ENCODE peak calls at places on chromosomes 2 and 18, in five cellular contexts. One of them, this sample, is unnamed.

GRCh38 chr2:227642691-227643090 is 23.9 kb upstream of the SCYGR5 start:
- DNase-seq in mesenchymal stem cell: peak; percentile 31
- DNase-seq in IMR-90: no peak
- DNase-seq in H9: no peak
- DNase-seq in H1: no peak
- DNase-seq in this sample: no peak

GRCh38 chr2:237348281-237348865 is 65.6 kb downstream of the COL6A3 start:
- DNase-seq in mesenchymal stem cell: no peak
- DNase-seq in IMR-90: no peak
- DNase-seq in H9: no peak
- DNase-seq in H1: no peak
- DNase-seq in this sample: no peak

GRCh38 chr2:102037681-102038080 is 45.9 kb downstream of the IL1R2 start:
- DNase-seq in mesenchymal stem cell: no peak
- DNase-seq in IMR-90: no peak
- DNase-seq in H9: no peak
- DNase-seq in H1: no peak
- DNase-seq in this sample: no peak

GRCh38 chr2:238169021-238169707 is 10.4 kb downstream of the ERFE start:
- DNase-seq in mesenchymal stem cell: peak; percentile 93
- DNase-seq in IMR-90: peak; percentile 98
- DNase-seq in H9: no peak
- DNase-seq in H1: no peak
- DNase-seq in this sample: no peak

GRCh38 chr2:55595536-55595935 is 21.9 kb downstream of the PPP4R3B start:
- DNase-seq in mesenchymal stem cell: peak; percentile 18
- DNase-seq in IMR-90: no peak
- DNase-seq in H9: no peak
- DNase-seq in H1: no peak
- DNase-seq in this sample: no peak

GRCh38 chr18:75790821-75791220 is 363.3 kb upstream of the SMIM21 start:
- DNase-seq in mesenchymal stem cell: no peak
- DNase-seq in IMR-90: no peak
- DNase-seq in H9: no peak
- DNase-seq in H1: no peak
- DNase-seq in this sample: no peak

GRCh38 chr2:73836141-73836943 is 7.6 kb downstream of the STAMBP start:
- DNase-seq in mesenchymal stem cell: no peak
- DNase-seq in IMR-90: no peak
- DNase-seq in H9: no peak
- DNase-seq in H1: no peak
- DNase-seq in this sample: no peak

GRCh38 chr2:189124175-189124574 is 55.4 kb downstream of the COL5A2 start:
- DNase-seq in mesenchymal stem cell: peak; percentile 58
- DNase-seq in IMR-90: peak; percentile 71
- DNase-seq in H9: no peak
- DNase-seq in H1: no peak
- DNase-seq in this sample: no peak

GRCh38 chr2:85706063-85706462 is 11.9 kb downstream of the GNLY start:
- DNase-seq in mesenchymal stem cell: no peak
- DNase-seq in IMR-90: no peak
- DNase-seq in H9: no peak
- DNase-seq in H1: no peak
- DNase-seq in this sample: no peak

GRCh38 chr2:71223767-71224333 is 3.1 kb downstream of the PAIP2B start:
- DNase-seq in mesenchymal stem cell: peak; percentile 44
- DNase-seq in IMR-90: peak; percentile 16
- DNase-seq in H9: peak; percentile 71
- DNase-seq in H1: no peak
- DNase-seq in this sample: peak; percentile 48

GRCh38 chr2:190497428-190497827 is 37.1 kb downstream of the NEMP2 start:
- DNase-seq in mesenchymal stem cell: no peak
- DNase-seq in IMR-90: no peak
- DNase-seq in H9: no peak
- DNase-seq in H1: no peak
- DNase-seq in this sample: peak; percentile 9

GRCh38 chr2:194822097-194822496 is 834.9 kb upstream of the SLC39A10 start:
- DNase-seq in mesenchymal stem cell: no peak
- DNase-seq in IMR-90: no peak
- DNase-seq in H9: no peak
- DNase-seq in H1: no peak
- DNase-seq in this sample: no peak

GRCh38 chr2:182921234-182921633 is 54.8 kb upstream of the FRZB start:
- DNase-seq in mesenchymal stem cell: peak; percentile 31
- DNase-seq in IMR-90: no peak
- DNase-seq in H9: no peak
- DNase-seq in H1: no peak
- DNase-seq in this sample: no peak

GRCh38 chr2:151544449-151544848 is 134.7 kb downstream of the RIF1 start:
- DNase-seq in mesenchymal stem cell: no peak
- DNase-seq in IMR-90: no peak
- DNase-seq in H9: no peak
- DNase-seq in H1: no peak
- DNase-seq in this sample: no peak

GRCh38 chr2:25929789-25930473 is 51.6 kb upstream of the ASXL2 start:
- DNase-seq in mesenchymal stem cell: no peak
- DNase-seq in IMR-90: no peak
- DNase-seq in H9: no peak
- DNase-seq in H1: no peak
- DNase-seq in this sample: no peak

GRCh38 chr18:78618726-78619125 is 360.9 kb upstream of the SALL3 start:
- DNase-seq in mesenchymal stem cell: no peak
- DNase-seq in IMR-90: no peak
- DNase-seq in H9: no peak
- DNase-seq in H1: no peak
- DNase-seq in this sample: no peak

GRCh38 chr2:28168376-28168775 is 224.3 kb upstream of the FOSL2 start:
- DNase-seq in mesenchymal stem cell: no peak
- DNase-seq in IMR-90: no peak
- DNase-seq in H9: no peak
- DNase-seq in H1: no peak
- DNase-seq in this sample: no peak

DNA sequence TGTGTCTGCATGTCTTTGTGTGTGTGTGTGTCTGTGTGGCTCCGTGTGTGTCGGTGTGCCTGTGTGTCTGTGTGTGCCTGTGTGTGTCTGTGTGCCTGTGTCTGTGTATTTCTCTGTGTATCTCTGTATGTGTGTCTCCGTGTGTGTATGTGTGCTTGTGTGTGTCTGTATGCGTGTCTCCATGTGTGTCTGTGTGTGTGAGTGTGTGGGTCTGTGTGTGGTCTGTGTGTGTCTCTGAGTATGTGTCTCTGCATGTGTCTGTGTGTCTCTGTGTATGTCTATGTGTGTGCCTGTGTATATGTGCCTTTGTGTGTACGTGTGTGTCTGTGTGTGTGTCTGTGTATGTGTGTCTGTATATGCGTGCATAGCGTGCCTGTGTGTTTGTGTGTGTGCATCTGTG is 45.2 kb downstream of the MYCN start:
- DNase-seq in mesenchymal stem cell: no peak
- DNase-seq in IMR-90: no peak
- DNase-seq in H9: no peak
- DNase-seq in H1: no peak
- DNase-seq in this sample: no peak
- H3K14ac ChIP-seq in mesenchymal stem cell: no peak overlapping the region
- H3K14ac ChIP-seq in IMR-90: no peak overlapping the region
- H3K14ac ChIP-seq in H9: no peak overlapping the region
- H3K14ac ChIP-seq in H1: no peak overlapping the region
- H3K14ac ChIP-seq in this sample: peak overlapping the region; percentile 64

DNA sequence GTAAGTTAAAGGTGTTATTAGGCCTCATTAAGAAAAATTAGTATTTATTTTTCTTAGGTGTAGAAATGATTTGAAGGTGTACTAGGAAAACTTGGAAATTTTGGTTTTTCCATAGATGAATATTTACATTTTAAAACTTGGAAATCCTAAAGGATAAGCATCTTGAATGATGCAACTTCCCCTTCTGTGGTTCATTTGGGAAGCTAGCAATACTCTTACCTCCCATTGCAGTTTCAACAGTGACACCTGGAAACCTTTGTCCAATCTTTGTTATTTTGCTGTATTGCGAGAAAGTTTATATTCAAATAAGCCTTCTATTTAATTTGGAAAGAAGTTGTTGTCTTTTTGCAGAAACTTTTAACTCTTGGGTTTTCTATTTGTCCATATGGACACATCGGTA is 68.5 kb downstream of the ZEB2 start:
- DNase-seq in mesenchymal stem cell: no peak
- DNase-seq in IMR-90: no peak
- DNase-seq in H9: no peak
- DNase-seq in H1: no peak
- DNase-seq in this sample: no peak
- H2BK15ac ChIP-seq in mesenchymal stem cell: no peak overlapping the region
- H2BK15ac ChIP-seq in IMR-90: no peak overlapping the region
- H2BK15ac ChIP-seq in H9: no peak overlapping the region
- H2BK15ac ChIP-seq in H1: no peak overlapping the region
- H2BK15ac ChIP-seq in this sample: no peak overlapping the region

DNA sequence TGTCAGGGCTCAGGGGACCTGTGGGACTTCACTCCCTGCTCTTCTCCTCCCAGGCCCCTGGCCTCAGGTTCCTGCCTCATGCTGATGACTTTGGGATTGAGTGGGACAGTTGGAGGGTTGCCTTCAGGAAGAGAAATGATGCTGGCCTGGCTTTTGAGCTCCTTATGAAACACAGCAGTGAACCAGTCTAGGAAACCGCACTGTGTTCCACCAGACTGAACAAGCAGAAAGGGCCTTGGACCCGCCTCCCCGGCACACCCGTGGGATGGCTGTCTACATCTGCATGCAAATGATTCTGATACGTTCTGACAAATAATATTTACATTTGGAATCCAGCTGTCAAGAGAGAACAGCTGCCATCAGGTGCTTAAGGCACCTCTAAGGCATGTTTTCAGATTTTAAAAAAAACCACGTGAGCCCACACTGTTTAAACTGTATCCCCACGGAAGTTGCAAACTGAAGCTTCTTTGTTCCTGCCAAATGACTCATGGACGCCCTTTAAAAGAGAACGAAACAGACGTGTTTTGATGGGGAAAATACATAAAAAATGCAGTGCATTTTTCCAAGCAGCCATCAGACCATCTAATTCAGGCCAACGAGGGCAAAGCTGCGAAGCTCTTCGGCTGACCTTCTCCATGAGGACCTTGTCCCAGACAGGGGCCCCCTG is 27.6 kb upstream of the ASAP2 start:
- DNase-seq in mesenchymal stem cell: peak; percentile 77
- DNase-seq in IMR-90: peak; percentile 88
- DNase-seq in H9: no peak
- DNase-seq in H1: no peak
- DNase-seq in this sample: no peak
- H2BK120ac ChIP-seq in mesenchymal stem cell: peak overlapping the region; percentile 21
- H2BK120ac ChIP-seq in IMR-90: peak overlapping the region; percentile 87
- H2BK120ac ChIP-seq in H9: no peak overlapping the region
- H2BK120ac ChIP-seq in H1: no peak overlapping the region
- H2BK120ac ChIP-seq in this sample: no peak overlapping the region

GRCh38 chr2:109645412-109646184 is 31.4 kb downstream of the SOWAHC start:
- DNase-seq in mesenchymal stem cell: no peak
- DNase-seq in IMR-90: no peak
- DNase-seq in H9: no peak
- DNase-seq in H1: no peak
- DNase-seq in this sample: no peak
- H3K14ac ChIP-seq in mesenchymal stem cell: no peak overlapping the region
- H3K14ac ChIP-seq in IMR-90: no peak overlapping the region
- H3K14ac ChIP-seq in H9: no peak overlapping the region
- H3K14ac ChIP-seq in H1: no peak overlapping the region
- H3K14ac ChIP-seq in this sample: no peak overlapping the region

GRCh38 chr2:32947484-32948143 is 861 bp downstream of the LTBP1 start:
- DNase-seq in mesenchymal stem cell: peak; percentile 54
- DNase-seq in IMR-90: peak; percentile 54
- DNase-seq in H9: peak; percentile 73
- DNase-seq in H1: no peak
- DNase-seq in this sample: peak; percentile 60
- H2BK15ac ChIP-seq in mesenchymal stem cell: peak overlapping the region; percentile 86
- H2BK15ac ChIP-seq in IMR-90: peak overlapping the region; percentile 1
- H2BK15ac ChIP-seq in H9: no peak overlapping the region
- H2BK15ac ChIP-seq in H1: no peak overlapping the region
- H2BK15ac ChIP-seq in this sample: no peak overlapping the region

GRCh38 chr2:20576598-20577115 is 74.2 kb downstream of the HS1BP3 start:
- DNase-seq in mesenchymal stem cell: peak; percentile 65
- DNase-seq in IMR-90: no peak
- DNase-seq in H9: no peak
- DNase-seq in H1: no peak
- DNase-seq in this sample: no peak
- H2BK120ac ChIP-seq in mesenchymal stem cell: no peak overlapping the region
- H2BK120ac ChIP-seq in IMR-90: peak overlapping the region; percentile 44
- H2BK120ac ChIP-seq in H9: no peak overlapping the region
- H2BK120ac ChIP-seq in H1: no peak overlapping the region
- H2BK120ac ChIP-seq in this sample: no peak overlapping the region

DNA sequence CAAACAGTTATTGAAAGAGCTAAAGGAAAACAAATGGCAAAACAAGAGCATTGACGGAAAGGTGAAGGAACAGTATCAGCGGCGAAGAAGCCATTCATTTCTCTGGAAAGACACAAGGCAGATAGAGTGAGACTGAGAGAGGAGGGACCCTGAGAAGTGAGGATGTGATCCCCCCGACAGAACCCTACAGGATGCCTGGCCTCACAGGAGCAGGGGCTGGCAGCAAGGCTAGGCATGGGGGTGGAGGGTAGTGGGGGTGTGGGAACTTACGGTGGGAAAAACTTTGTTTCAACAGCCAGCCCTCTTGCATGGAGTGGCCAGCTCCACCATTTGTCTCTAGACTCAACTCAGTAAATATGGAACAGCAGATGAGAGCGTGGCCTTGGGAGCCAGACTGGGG is 40.7 kb downstream of the SP110 start:
- DNase-seq in mesenchymal stem cell: no peak
- DNase-seq in IMR-90: no peak
- DNase-seq in H9: no peak
- DNase-seq in H1: no peak
- DNase-seq in this sample: no peak
- H3K14ac ChIP-seq in mesenchymal stem cell: no peak overlapping the region
- H3K14ac ChIP-seq in IMR-90: no peak overlapping the region
- H3K14ac ChIP-seq in H9: no peak overlapping the region
- H3K14ac ChIP-seq in H1: no peak overlapping the region
- H3K14ac ChIP-seq in this sample: no peak overlapping the region

GRCh38 chr2:98269830-98270229 is 76.4 kb upstream of the CNGA3 start:
- DNase-seq in mesenchymal stem cell: peak; percentile 5
- DNase-seq in IMR-90: peak; percentile 7
- DNase-seq in H9: no peak
- DNase-seq in H1: no peak
- DNase-seq in this sample: no peak
- H2BK15ac ChIP-seq in mesenchymal stem cell: no peak overlapping the region
- H2BK15ac ChIP-seq in IMR-90: no peak overlapping the region
- H2BK15ac ChIP-seq in H9: no peak overlapping the region
- H2BK15ac ChIP-seq in H1: no peak overlapping the region
- H2BK15ac ChIP-seq in this sample: no peak overlapping the region

GRCh38 chr2:168585700-168586099 is 129.6 kb downstream of the CERS6 start:
- DNase-seq in mesenchymal stem cell: no peak
- DNase-seq in IMR-90: no peak
- DNase-seq in H9: no peak
- DNase-seq in H1: no peak
- DNase-seq in this sample: no peak
- H2BK120ac ChIP-seq in mesenchymal stem cell: no peak overlapping the region
- H2BK120ac ChIP-seq in IMR-90: no peak overlapping the region
- H2BK120ac ChIP-seq in H9: no peak overlapping the region
- H2BK120ac ChIP-seq in H1: no peak overlapping the region
- H2BK120ac ChIP-seq in this sample: no peak overlapping the region